ENCODE peak calls at places on chromosomes 3 and 15, in nine cellular contexts. One of them, this sample, is unnamed.

GRCh38 chr3:135106445-135106844 is 311.4 kb downstream of the EPHB1 start:
- DNase-seq in iris pigment epithelial cell: no peak
- DNase-seq in T-helper 1 cell: no peak
- DNase-seq in HL-60: peak; percentile 5
- DNase-seq in NCI-H526 treated with DMSO at 0.1 percent for 48 hours: peak; percentile 82
- DNase-seq in activated T-cell treated with anti-CD3 and anti-CD28 coated beads, Interleukin-2, amount 50 U/mL, for 48 hours: no peak
- DNase-seq in WERI-Rb-1: no peak
- DNase-seq in effector CD4-positive, alpha-beta T cell: no peak
- DNase-seq in T follicular helper cell: no peak
- DNase-seq in this sample: no peak

GRCh38 chr3:96915465-96915864 is 101.1 kb downstream of the EPHA6 start:
- DNase-seq in iris pigment epithelial cell: no peak
- DNase-seq in T-helper 1 cell: no peak
- DNase-seq in HL-60: no peak
- DNase-seq in NCI-H526 treated with DMSO at 0.1 percent for 48 hours: no peak
- DNase-seq in activated T-cell treated with anti-CD3 and anti-CD28 coated beads, Interleukin-2, amount 50 U/mL, for 48 hours: no peak
- DNase-seq in WERI-Rb-1: no peak
- DNase-seq in effector CD4-positive, alpha-beta T cell: no peak
- DNase-seq in T follicular helper cell: no peak
- DNase-seq in this sample: no peak

GRCh38 chr15:59532770-59533379 is 78.7 kb upstream of the GCNT3 start:
- DNase-seq in iris pigment epithelial cell: peak; percentile 37
- DNase-seq in T-helper 1 cell: peak; percentile 42
- DNase-seq in HL-60: peak; percentile 48
- DNase-seq in NCI-H526 treated with DMSO at 0.1 percent for 48 hours: peak; percentile 66
- DNase-seq in activated T-cell treated with anti-CD3 and anti-CD28 coated beads, Interleukin-2, amount 50 U/mL, for 48 hours: no peak
- DNase-seq in WERI-Rb-1: peak; percentile 28
- DNase-seq in effector CD4-positive, alpha-beta T cell: no peak
- DNase-seq in T follicular helper cell: no peak
- DNase-seq in this sample: no peak

GRCh38 chr3:138296639-138297038 is 33.0 kb downstream of the NME9 start:
- DNase-seq in iris pigment epithelial cell: no peak
- DNase-seq in T-helper 1 cell: peak; percentile 48
- DNase-seq in HL-60: no peak
- DNase-seq in NCI-H526 treated with DMSO at 0.1 percent for 48 hours: no peak
- DNase-seq in activated T-cell treated with anti-CD3 and anti-CD28 coated beads, Interleukin-2, amount 50 U/mL, for 48 hours: no peak
- DNase-seq in WERI-Rb-1: no peak
- DNase-seq in effector CD4-positive, alpha-beta T cell: no peak
- DNase-seq in T follicular helper cell: no peak
- DNase-seq in this sample: no peak

GRCh38 chr3:6508410-6508759 is 352.5 kb upstream of the GRM7 start:
- DNase-seq in iris pigment epithelial cell: no peak
- DNase-seq in T-helper 1 cell: no peak
- DNase-seq in HL-60: no peak
- DNase-seq in NCI-H526 treated with DMSO at 0.1 percent for 48 hours: no peak
- DNase-seq in activated T-cell treated with anti-CD3 and anti-CD28 coated beads, Interleukin-2, amount 50 U/mL, for 48 hours: no peak
- DNase-seq in WERI-Rb-1: no peak
- DNase-seq in effector CD4-positive, alpha-beta T cell: no peak
- DNase-seq in T follicular helper cell: no peak
- DNase-seq in this sample: no peak

GRCh38 chr3:46659285-46659684 is 34.2 kb downstream of the ALS2CL start:
- DNase-seq in iris pigment epithelial cell: no peak
- DNase-seq in T-helper 1 cell: no peak
- DNase-seq in HL-60: no peak
- DNase-seq in NCI-H526 treated with DMSO at 0.1 percent for 48 hours: no peak
- DNase-seq in activated T-cell treated with anti-CD3 and anti-CD28 coated beads, Interleukin-2, amount 50 U/mL, for 48 hours: no peak
- DNase-seq in WERI-Rb-1: no peak
- DNase-seq in effector CD4-positive, alpha-beta T cell: no peak
- DNase-seq in T follicular helper cell: no peak
- DNase-seq in this sample: no peak

GRCh38 chr15:78146437-78147154 is 2.6 kb upstream of the IDH3A start:
- DNase-seq in iris pigment epithelial cell: no peak
- DNase-seq in T-helper 1 cell: no peak
- DNase-seq in HL-60: no peak
- DNase-seq in NCI-H526 treated with DMSO at 0.1 percent for 48 hours: no peak
- DNase-seq in activated T-cell treated with anti-CD3 and anti-CD28 coated beads, Interleukin-2, amount 50 U/mL, for 48 hours: no peak
- DNase-seq in WERI-Rb-1: no peak
- DNase-seq in effector CD4-positive, alpha-beta T cell: no peak
- DNase-seq in T follicular helper cell: no peak
- DNase-seq in this sample: no peak

GRCh38 chr3:103295974-103296570 is 861.3 kb downstream of the ZPLD1 start:
- DNase-seq in iris pigment epithelial cell: peak; percentile 17
- DNase-seq in T-helper 1 cell: no peak
- DNase-seq in HL-60: no peak
- DNase-seq in NCI-H526 treated with DMSO at 0.1 percent for 48 hours: no peak
- DNase-seq in activated T-cell treated with anti-CD3 and anti-CD28 coated beads, Interleukin-2, amount 50 U/mL, for 48 hours: no peak
- DNase-seq in WERI-Rb-1: no peak
- DNase-seq in effector CD4-positive, alpha-beta T cell: no peak
- DNase-seq in T follicular helper cell: no peak
- DNase-seq in this sample: no peak

GRCh38 chr3:190018460-190018859 is 102.2 kb downstream of the P3H2 start:
- DNase-seq in iris pigment epithelial cell: no peak
- DNase-seq in T-helper 1 cell: no peak
- DNase-seq in HL-60: no peak
- DNase-seq in NCI-H526 treated with DMSO at 0.1 percent for 48 hours: no peak
- DNase-seq in activated T-cell treated with anti-CD3 and anti-CD28 coated beads, Interleukin-2, amount 50 U/mL, for 48 hours: no peak
- DNase-seq in WERI-Rb-1: no peak
- DNase-seq in effector CD4-positive, alpha-beta T cell: no peak
- DNase-seq in T follicular helper cell: no peak
- DNase-seq in this sample: no peak

GRCh38 chr15:91966181-91966552 is 112.7 kb downstream of the SLCO3A1 start:
- DNase-seq in iris pigment epithelial cell: no peak
- DNase-seq in T-helper 1 cell: no peak
- DNase-seq in HL-60: no peak
- DNase-seq in NCI-H526 treated with DMSO at 0.1 percent for 48 hours: no peak
- DNase-seq in activated T-cell treated with anti-CD3 and anti-CD28 coated beads, Interleukin-2, amount 50 U/mL, for 48 hours: no peak
- DNase-seq in WERI-Rb-1: no peak
- DNase-seq in effector CD4-positive, alpha-beta T cell: no peak
- DNase-seq in T follicular helper cell: no peak
- DNase-seq in this sample: peak; percentile 29

GRCh38 chr3:184815046-184815930 is 3.3 kb downstream of the VPS8 start:
- DNase-seq in iris pigment epithelial cell: peak; percentile 94
- DNase-seq in T-helper 1 cell: peak; percentile 65
- DNase-seq in HL-60: no peak
- DNase-seq in NCI-H526 treated with DMSO at 0.1 percent for 48 hours: no peak
- DNase-seq in activated T-cell treated with anti-CD3 and anti-CD28 coated beads, Interleukin-2, amount 50 U/mL, for 48 hours: no peak
- DNase-seq in WERI-Rb-1: no peak
- DNase-seq in effector CD4-positive, alpha-beta T cell: peak; percentile 7
- DNase-seq in T follicular helper cell: no peak
- DNase-seq in this sample: no peak

This sample was measured in caudate nucleus.